ENCODE peak calls at places on chromosomes 11 and 22, in four cellular contexts. G is mesendoderm, F is H1, B is H9. M is an unnamed sample.

GRCh38 chr22:22431271-22432220 is 77.0 kb downstream of the ZNF280B start:
- DNase-seq in G (peak), F (no peak), B (peak), M (peak)

GRCh38 chr11:75342966-75343870 is 8.2 kb downstream of the ARRB1 start:
- DNase-seq in F (no peak), B (peak), G (peak), M (peak)

GRCh38 chr11:65446446-65447277 is 24.1 kb downstream of the NEAT1 start:
- DNase-seq in F (no peak), B (no peak), G (no peak), M (peak)

GRCh38 chr11:57288771-57289579 is 35.8 kb downstream of the TNKS1BP1 start:
- DNase-seq in B (no peak), F (no peak), G (no peak), M (peak)

GRCh38 chr22:47369020-47369419 is 606.6 kb downstream of the TBC1D22A start:
- DNase-seq in F (no peak), G (no peak), B (peak), M (no peak)

GRCh38 chr11:36389811-36390210 is 93.7 kb downstream of the PRR5L start:
- DNase-seq in F (no peak), G (peak), B (no peak), M (peak)

GRCh38 chr11:134640971-134641968 is 229.2 kb upstream of the B3GAT1 start:
- DNase-seq in B (no peak), F (no peak), G (no peak), M (no peak)

GRCh38 chr11:19432370-19433163 is 191.8 kb upstream of the E2F8 start:
- DNase-seq in G (peak), B (no peak), F (no peak), M (peak)

GRCh38 chr11:30581646-30582045 is 4.5 kb downstream of the MPPED2 start:
- DNase-seq in G (no peak), F (no peak), B (no peak), M (no peak)

GRCh38 chr11:122226810-122227379 is 110.9 kb upstream of the BLID start:
- DNase-seq in F (no peak), B (no peak), G (no peak), M (no peak)

GRCh38 chr11:134658481-134659080 is 246.5 kb upstream of the B3GAT1 start:
- DNase-seq in G (no peak), F (no peak), B (no peak), M (no peak)

GRCh38 chr11:69969890-69970784 is 108.0 kb upstream of the ANO1 start:
- DNase-seq in B (no peak), F (no peak), G (peak), M (no peak)

GRCh38 chr22:29799217-29799680 is 32.1 kb downstream of the UQCR10 start:
- DNase-seq in G (no peak), B (no peak), F (no peak), M (peak)

GRCh38 chr22:46072030-46072881 is 78.1 kb upstream of the PPARA start:
- DNase-seq in F (no peak), G (peak), B (peak), M (peak)

GRCh38 chr11:59551651-59552521 is 40.5 kb downstream of the OR4D9 start:
- DNase-seq in F (no peak), G (peak), B (peak), M (peak)

GRCh38 chr22:24176630-24177029 is 4.7 kb upstream of the SUSD2 start:
- DNase-seq in F (no peak), B (no peak), G (no peak), M (no peak)

GRCh38 chr11:57490456-57491248 is 24.9 kb downstream of the SLC43A1 start:
- DNase-seq in G (no peak), B (no peak), F (no peak), M (peak)

GRCh38 chr11:5129457-5129877 is 8.7 kb downstream of the OR52A5 start:
- DNase-seq in B (no peak), G (peak), F (no peak), M (peak)

GRCh38 chr11:44524751-44525171 is 40.7 kb upstream of the CD82 start:
- DNase-seq in B (no peak), G (no peak), F (no peak), M (peak)

GRCh38 chr22:49979587-49980264 is 19.2 kb downstream of the PIM3 start:
- DNase-seq in B (peak), G (peak), F (no peak), M (no peak)

GRCh38 chr11:113271551-113272245 is 42.7 kb upstream of the TTC12 start:
- DNase-seq in B (no peak), G (no peak), F (no peak), M (no peak)

GRCh38 chr22:21856197-21856596 is 11.2 kb downstream of the MAPK1 start:
- DNase-seq in G (no peak), F (no peak), B (no peak), M (no peak)

GRCh38 chr11:45881708-45882368 is 3.6 kb upstream of the MAPK8IP1 start:
- DNase-seq in F (no peak), B (no peak), G (no peak), M (no peak)

GRCh38 chr22:45867118-45867905 is 109.7 kb downstream of the WNT7B start:
- DNase-seq in G (peak), B (peak), F (no peak), M (no peak)

GRCh38 chr22:22248878-22249277 is 4.3 kb downstream of the VPREB1 start:
- DNase-seq in F (no peak), G (no peak), B (no peak), M (no peak)

GRCh38 chr11:115605397-115606222 is 101.4 kb upstream of the CADM1 start:
- DNase-seq in F (no peak), B (no peak), G (no peak), M (no peak)

GRCh38 chr11:20374746-20375305 is 11.3 kb downstream of the HTATIP2 start:
- DNase-seq in G (no peak), F (no peak), B (no peak), M (peak)

GRCh38 chr22:28977481-28977971 is 84.1 kb downstream of the C22orf31 start:
- DNase-seq in B (no peak), F (no peak), G (no peak), M (no peak)

GRCh38 chr11:105621985-105622384 is 12.1 kb downstream of the GRIA4 start:
- DNase-seq in F (no peak), B (no peak), G (no peak), M (no peak)

GRCh38 chr11:11814614-11815452 is 26.9 kb upstream of the USP47 start:
- DNase-seq in G (no peak), B (no peak), F (no peak), M (no peak)

GRCh38 chr11:11817957-11818356 is 23.8 kb upstream of the USP47 start:
- DNase-seq in B (no peak), F (no peak), G (no peak), M (no peak)

GRCh38 chr11:11818529-11819121 is 23.1 kb upstream of the USP47 start:
- DNase-seq in F (no peak), B (no peak), G (no peak), M (no peak)

GRCh38 chr11:11813288-11813962 is 28.3 kb upstream of the USP47 start:
- DNase-seq in G (peak), B (no peak), F (no peak), M (peak)

GRCh38 chr11:11816511-11817319 is 25.1 kb upstream of the USP47 start:
- DNase-seq in F (no peak), B (no peak), G (peak), M (peak)
- H3K56ac ChIP-seq in F (no peak), B (no peak), G (no peak), M (no peak)

GRCh38 chr11:41058138-41058537 is 401.3 kb downstream of the LRRC4C start:
- DNase-seq in F (no peak), G (no peak), B (no peak), M (no peak)
- H3K56ac ChIP-seq in F (no peak), G (no peak), B (no peak), M (no peak)

DNA sequence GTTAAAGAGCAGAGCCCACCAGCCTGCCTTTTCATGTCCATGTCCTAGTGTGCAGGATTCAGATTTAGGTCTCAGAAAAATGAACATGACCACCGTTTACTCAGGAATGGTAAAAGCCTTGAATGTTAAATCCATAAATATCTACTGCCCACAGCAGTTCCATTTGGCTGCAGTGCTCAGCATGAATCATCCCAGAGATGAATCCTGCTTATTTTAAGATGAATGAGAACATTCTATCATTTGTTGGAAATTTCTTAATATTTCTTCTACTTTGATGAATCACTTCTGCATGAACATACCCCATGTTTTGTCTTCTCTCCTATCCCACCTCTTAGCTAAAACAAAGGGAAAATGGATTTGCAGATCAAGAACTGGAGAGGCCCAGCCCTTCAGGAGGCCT is 47.5 kb upstream of the AQP11 start:
- DNase-seq in F (no peak), B (no peak), G (no peak), M (peak)
- H3K56ac ChIP-seq in F (no peak), B (no peak), G (no peak), M (no peak)

GRCh38 chr11:9524001-9524400 is 49.5 kb upstream of the WEE1 start:
- DNase-seq in F (no peak), G (no peak), B (no peak), M (no peak)
- H3K56ac ChIP-seq in F (no peak), G (no peak), B (no peak), M (no peak)

GRCh38 chr11:1836011-1836945 is 1.5 kb downstream of the SYT8 start:
- DNase-seq in G (no peak), F (no peak), B (no peak), M (no peak)

GRCh38 chr11:1834791-1835670 is at the start of gene SYT8:
- DNase-seq in F (no peak), G (no peak), B (no peak), M (no peak)

GRCh38 chr11:1837171-1838076 is 1.4 kb upstream of the TNNI2 start:
- DNase-seq in B (peak), F (peak), G (peak), M (peak)

GRCh38 chr11:1834132-1834610 is 619 bp upstream of the SYT8 start:
- DNase-seq in G (no peak), B (no peak), F (no peak), M (no peak)

DNA sequence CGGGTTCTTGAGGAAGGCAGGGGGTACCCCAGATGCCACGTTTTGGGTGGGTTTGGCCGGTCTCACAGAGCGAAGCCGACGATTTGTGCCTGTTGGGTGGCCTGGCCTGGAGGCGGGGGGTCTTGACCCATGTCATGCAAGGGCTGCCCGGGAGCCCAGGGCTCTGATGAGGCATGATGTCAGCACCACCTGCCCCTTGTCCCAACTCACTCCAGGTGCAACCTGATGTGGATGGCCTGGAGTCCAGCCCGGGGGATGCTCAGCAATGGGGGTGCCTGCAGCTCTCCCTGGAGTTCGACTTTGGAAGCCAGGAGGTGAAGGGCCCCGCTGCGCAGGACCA is 851 bp downstream of the SYT8 start:
- DNase-seq in F (no peak), G (no peak), B (no peak), M (no peak)
- H3K56ac ChIP-seq in F (no peak), G (no peak), B (no peak), M (no peak)

M was measured in IMR-90.